ENCODE peak calls at places on chromosomes 5 and 9, in eight cellular contexts. Z is PC-3; U is stomach; H is IMR-90; G is left lung; E is dorsolateral prefrontal cortex; C is effector memory CD4-positive, alpha-beta T cell; O is body of pancreas. D is an unnamed sample.

GRCh38 chr9:122383992-122384461 is 13.2 kb downstream of the PTGS1 start:
- DNase-seq in Z (peak; percentile 27), U (no peak), H (peak; percentile 61), G (no peak), E (no peak), C (no peak), O (no peak), D (no peak)

GRCh38 chr5:109945097-109945678 is 255.5 kb downstream of the MAN2A1 start:
- DNase-seq in Z (no peak), U (no peak), H (no peak), G (no peak), E (no peak), C (no peak), O (no peak), D (no peak)

GRCh38 chr5:9765421-9765820 is 135.3 kb upstream of the TAS2R1 start:
- DNase-seq in Z (no peak), U (no peak), H (peak; percentile 93), G (no peak), E (peak; percentile 57), C (no peak), O (no peak), D (no peak)

GRCh38 chr9:7996558-7996957 is 197.0 kb upstream of the DMAC1 start:
- DNase-seq in Z (no peak), U (no peak), H (no peak), G (no peak), E (no peak), C (no peak), O (no peak), D (no peak)

GRCh38 chr5:23303433-23303832 is 204.0 kb upstream of the PRDM9 start:
- DNase-seq in Z (no peak), U (no peak), H (no peak), G (no peak), E (no peak), C (no peak), O (no peak), D (no peak)

GRCh38 chr5:6847896-6848295 is 134.7 kb downstream of the TENT4A start:
- DNase-seq in Z (no peak), U (no peak), H (no peak), G (no peak), E (no peak), C (no peak), O (no peak), D (no peak)

GRCh38 chr5:65693121-65693520 is 28.8 kb downstream of the SGTB start:
- DNase-seq in Z (no peak), U (no peak), H (no peak), G (no peak), E (no peak), C (no peak), O (no peak), D (no peak)

GRCh38 chr9:81557452-81557956 is 131.8 kb downstream of the TLE1 start:
- DNase-seq in Z (no peak), U (no peak), H (no peak), G (no peak), E (no peak), C (no peak), O (no peak), D (no peak)

GRCh38 chr5:160685695-160686094 is 166.3 kb downstream of the ATP10B start:
- DNase-seq in Z (peak; percentile 7), U (no peak), H (no peak), G (no peak), E (no peak), C (no peak), O (no peak), D (no peak)

GRCh38 chr9:28518439-28518838 is 945.2 kb upstream of the C9orf72 start:
- DNase-seq in Z (no peak), U (no peak), H (no peak), G (no peak), E (no peak), C (no peak), O (no peak), D (no peak)

GRCh38 chr9:88809836-88810235 is 181.4 kb upstream of the S1PR3 start:
- DNase-seq in Z (no peak), U (no peak), H (no peak), G (no peak), E (no peak), C (no peak), O (no peak), D (no peak)

GRCh38 chr5:154010660-154011059 is 28.1 kb downstream of the FAM114A2 start:
- DNase-seq in Z (no peak), U (no peak), H (no peak), G (no peak), E (no peak), C (no peak), O (no peak), D (no peak)

GRCh38 chr5:179417696-179418095 is 72.4 kb upstream of the ADAMTS2 start:
- DNase-seq in Z (no peak), U (no peak), H (no peak), G (no peak), E (no peak), C (no peak), O (no peak), D (no peak)

GRCh38 chr5:126471247-126471646 is 48.0 kb downstream of the GRAMD2B start:
- DNase-seq in Z (no peak), U (no peak), H (no peak), G (no peak), E (no peak), C (no peak), O (no peak), D (no peak)

DNA sequence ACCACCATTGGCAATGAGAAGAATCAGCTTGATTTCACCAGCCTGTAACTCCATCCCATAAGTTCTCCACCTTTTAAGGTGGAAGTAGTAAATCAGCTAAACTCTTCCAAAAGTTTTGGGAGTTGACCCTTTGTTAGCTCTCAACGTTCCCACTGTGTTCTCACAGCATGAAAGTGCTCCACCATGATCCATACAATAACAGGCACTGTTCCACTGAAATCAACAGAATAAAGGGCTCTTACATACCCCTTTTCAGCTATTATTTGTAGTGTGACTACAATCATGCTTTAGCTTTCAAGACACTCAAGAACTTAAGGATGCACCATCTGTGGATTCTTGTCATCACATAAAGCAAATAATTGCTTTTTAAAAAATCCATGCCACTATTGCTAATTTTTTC is 81.6 kb downstream of the PPP2R2B start:
- DNase-seq in Z (no peak), U (no peak), H (no peak), G (no peak), E (no peak), C (no peak), O (no peak), D (no peak)
- H3K27ac ChIP-seq in Z (no peak overlapping the region), U (no peak overlapping the region), H (no peak overlapping the region), G (no peak overlapping the region), E (peak overlapping the region; percentile 20), C (no peak overlapping the region), O (no peak overlapping the region), D (no peak overlapping the region)

GRCh38 chr5:170248635-170249227 is 15.9 kb downstream of the C5orf58 start:
- DNase-seq in Z (no peak), U (no peak), H (no peak), G (no peak), E (no peak), C (no peak), O (no peak), D (no peak)
- H3K27me3 ChIP-seq in Z (peaks cover 67% of the 10 kb centered on the region), U (no peaks in the 10 kb centered on the region), H (no peaks in the 10 kb centered on the region), G (no peaks in the 10 kb centered on the region), E (no peaks in the 10 kb centered on the region), C (no peaks in the 10 kb centered on the region), O (no peaks in the 10 kb centered on the region), D (no peaks in the 10 kb centered on the region)

DNA sequence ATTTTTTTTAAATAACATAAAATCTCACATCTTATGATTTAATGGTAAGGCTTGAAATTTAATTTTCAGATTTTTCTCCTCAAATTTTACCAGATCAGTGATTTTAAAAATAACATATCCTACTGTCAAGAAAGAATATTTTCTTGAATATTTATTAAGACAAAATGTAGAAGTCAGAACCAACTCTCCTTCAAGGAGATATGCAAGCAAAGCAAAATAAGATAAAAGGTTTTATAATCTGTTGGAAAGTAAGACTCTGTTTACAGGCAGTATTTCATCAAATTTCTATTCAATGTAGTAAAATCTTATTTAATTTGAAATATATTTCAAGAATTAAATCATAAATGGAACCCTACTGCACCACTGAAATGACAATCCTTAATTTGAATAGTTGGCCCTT is 7.3 kb downstream of the AP3B1 start:
- DNase-seq in Z (no peak), U (no peak), H (no peak), G (no peak), E (no peak), C (no peak), O (no peak), D (no peak)
- H3K27ac ChIP-seq in Z (no peak overlapping the region), U (no peak overlapping the region), H (no peak overlapping the region), G (no peak overlapping the region), E (no peak overlapping the region), C (no peak overlapping the region), O (no peak overlapping the region), D (no peak overlapping the region)

GRCh38 chr5:116571568-116572321 is 2.9 kb downstream of the SEMA6A start:
- DNase-seq in Z (no peak), U (no peak), H (no peak), G (no peak), E (no peak), C (no peak), O (no peak), D (no peak)

GRCh38 chr5:116574682-116575634 is at the start of gene SEMA6A:
- DNase-seq in Z (peak; percentile 77), U (peak; percentile 90), H (peak; percentile 75), G (peak; percentile 86), E (peak; percentile 94), C (no peak), O (peak; percentile 95), D (peak; percentile 85)

GRCh38 chr5:116572375-116573278 is 2.0 kb downstream of the SEMA6A start:
- DNase-seq in Z (no peak), U (peak; percentile 35), H (no peak), G (no peak), E (peak; percentile 70), C (no peak), O (peak; percentile 76), D (no peak)

GRCh38 chr5:116573617-116574431 is 799 bp downstream of the SEMA6A start:
- DNase-seq in Z (no peak), U (no peak), H (no peak), G (no peak), E (peak; percentile 46), C (no peak), O (peak; percentile 38), D (no peak)

GRCh38 chr5:116573279-116573616 is 1.4 kb downstream of the SEMA6A start:
- DNase-seq in Z (no peak), U (peak; percentile 36), H (no peak), G (no peak), E (no peak), C (no peak), O (peak; percentile 37), D (no peak)
- H3K27me3 ChIP-seq in Z (peaks cover 56% of the 10 kb centered on the region), U (no peaks in the 10 kb centered on the region), H (peaks cover 49% of the 10 kb centered on the region), G (peaks cover 41% of the 10 kb centered on the region), E (no peaks in the 10 kb centered on the region), C (peaks cover 26% of the 10 kb centered on the region), O (no peaks in the 10 kb centered on the region), D (no peaks in the 10 kb centered on the region)

DNA sequence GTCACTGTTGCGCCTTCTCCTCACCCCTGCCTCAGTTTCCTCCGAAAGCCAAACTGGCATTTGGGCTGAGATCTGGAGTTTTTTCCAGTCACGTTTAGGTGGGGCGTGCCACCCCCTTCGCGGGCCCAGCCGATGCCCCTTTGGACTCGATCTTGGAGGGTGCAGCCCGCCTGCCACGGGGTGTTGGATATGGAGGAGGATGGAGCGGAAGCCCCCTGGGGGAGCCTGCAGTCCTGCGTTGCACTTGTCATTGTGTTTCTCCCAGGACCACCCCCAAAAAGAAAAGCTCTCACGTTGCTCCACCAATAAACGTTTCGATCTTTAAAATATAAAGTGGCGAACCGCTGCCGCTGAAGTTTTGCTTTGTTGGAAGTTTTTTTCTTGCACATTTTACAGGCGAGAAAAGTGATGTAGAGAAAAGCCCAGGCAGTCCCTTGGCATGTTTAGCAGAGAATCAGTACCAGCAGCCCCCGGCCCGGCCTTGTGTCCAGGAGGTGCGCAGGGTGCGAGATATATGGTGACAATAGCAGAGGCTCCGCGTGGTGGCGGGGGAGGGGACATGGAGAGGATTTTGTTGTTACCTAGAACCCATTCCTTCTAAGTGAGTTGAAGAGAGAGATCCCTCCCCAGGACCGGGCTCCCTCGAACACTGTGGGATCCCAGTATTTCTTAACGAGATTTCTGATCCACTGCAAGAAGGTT is 681 bp downstream of the F2R start:
- DNase-seq in Z (no peak), U (no peak), H (no peak), G (no peak), E (no peak), C (no peak), O (no peak), D (no peak)
- H3K27ac ChIP-seq in Z (peak overlapping the region; percentile 25), U (peak overlapping the region; percentile 78), H (peak overlapping the region; percentile 92), G (peak overlapping the region; percentile 70), E (no peak overlapping the region), C (no peak overlapping the region), O (no peak overlapping the region), D (peak overlapping the region; percentile 80)

D was measured in breast epithelium.